ENCODE peak calls at places on chromosome 10, in seven cellular contexts. I, C, S, A, G, F and H are unnamed samples.

GRCh38 chr10:131559450-131559911 is 248.0 kb upstream of the TCERG1L start:
- DNase-seq in S (no peak), G (no peak), I (no peak), F (no peak), A (no peak), C (no peak), H (no peak)

GRCh38 chr10:43206391-43207235 is 60.3 kb downstream of the RASGEF1A start:
- DNase-seq in I (no peak), G (no peak), A (no peak), F (peak; percentile 11), S (no peak), C (no peak), H (no peak)

GRCh38 chr10:29243750-29244149 is 45.1 kb upstream of the LYZL1 start:
- DNase-seq in S (no peak), C (no peak), A (no peak), I (no peak), G (no peak), F (no peak), H (no peak)

GRCh38 chr10:124367936-124368335 is 50.8 kb downstream of the OAT start:
- DNase-seq in I (no peak), G (no peak), S (no peak), F (no peak), C (no peak), A (no peak), H (no peak)

GRCh38 chr10:497289-497688 is 192.2 kb downstream of the DIP2C start:
- DNase-seq in A (no peak), S (no peak), G (no peak), C (no peak), I (no peak), F (no peak), H (no peak)

GRCh38 chr10:89535185-89536012 is at the start of gene SLC16A12:
- DNase-seq in C (no peak), A (no peak), S (no peak), G (no peak), F (no peak), I (no peak), H (no peak)

GRCh38 chr10:117519895-117520294 is 22.7 kb upstream of the EMX2 start:
- DNase-seq in G (no peak), I (no peak), A (no peak), F (no peak), C (no peak), S (no peak), H (no peak)

GRCh38 chr10:114940735-114941134 is 2.7 kb downstream of the TRUB1 start:
- DNase-seq in S (no peak), F (no peak), A (no peak), C (no peak), G (peak; percentile 30), I (no peak), H (no peak)

GRCh38 chr10:89458289-89458688 is 43.9 kb downstream of the IFIT5 start:
- DNase-seq in C (no peak), S (no peak), F (no peak), I (no peak), G (peak; percentile 87), A (no peak), H (no peak)

GRCh38 chr10:131577786-131578471 is 266.4 kb upstream of the TCERG1L start:
- DNase-seq in C (no peak), I (no peak), S (no peak), A (no peak), F (no peak), G (no peak), H (no peak)

GRCh38 chr10:73956476-73957338 is 41.2 kb upstream of the VCL start:
- DNase-seq in S (no peak), G (peak; percentile 61), F (no peak), I (peak; percentile 49), A (no peak), C (no peak), H (no peak)

GRCh38 chr10:99658622-99659030 is 683 bp upstream of the ENTPD7 start:
- DNase-seq in F (peak; percentile 67), S (no peak), I (peak; percentile 52), G (peak; percentile 61), C (peak; percentile 26), A (no peak), H (no peak)

GRCh38 chr10:72461085-72461484 is 106.4 kb upstream of the DNAJB12 start:
- DNase-seq in I (no peak), F (no peak), G (no peak), A (no peak), C (no peak), S (no peak), H (no peak)

GRCh38 chr10:110803830-110804338 is 67.8 kb upstream of the PDCD4 start:
- DNase-seq in G (no peak), I (peak; percentile 34), F (peak; percentile 51), C (peak; percentile 38), S (no peak), A (no peak), H (no peak)

GRCh38 chr10:121138112-121138860 is 287.1 kb downstream of the WDR11 start:
- DNase-seq in S (no peak), F (no peak), A (no peak), C (no peak), G (no peak), I (no peak), H (no peak)

GRCh38 chr10:34135515-34135914 is 679.6 kb downstream of the PARD3 start:
- DNase-seq in G (no peak), A (no peak), I (no peak), F (no peak), C (no peak), S (no peak), H (no peak)

GRCh38 chr10:119517235-119518141 is 25.0 kb downstream of the RGS10 start:
- DNase-seq in G (peak; percentile 46), I (peak; percentile 68), S (no peak), A (no peak), F (peak; percentile 55), C (no peak), H (no peak)

GRCh38 chr10:48506147-48506917 is 98.5 kb downstream of the ARHGAP22 start:
- DNase-seq in F (no peak), I (no peak), C (peak; percentile 29), G (no peak), S (no peak), A (no peak), H (no peak)

GRCh38 chr10:14570800-14571199 is 203.9 kb downstream of the FAM107B start:
- DNase-seq in A (no peak), S (no peak), F (no peak), C (no peak), G (no peak), I (no peak), H (no peak)

GRCh38 chr10:126058507-126058906 is 162.1 kb downstream of the FANK1 start:
- DNase-seq in G (no peak), F (no peak), S (no peak), A (no peak), C (no peak), I (no peak), H (no peak)

GRCh38 chr10:73780301-73780700 is 1.5 kb upstream of the CHCHD1 start:
- DNase-seq in G (no peak), C (no peak), S (no peak), I (no peak), A (no peak), F (no peak), H (no peak)

GRCh38 chr10:99395750-99396445 is 34.5 kb downstream of the GOT1 start:
- DNase-seq in A (no peak), C (no peak), I (no peak), S (peak; percentile 52), G (peak; percentile 83), F (no peak), H (peak; percentile 67)

GRCh38 chr10:131724891-131725735 is 175.7 kb upstream of the PPP2R2D start:
- DNase-seq in G (no peak), C (no peak), A (no peak), F (no peak), I (no peak), S (no peak), H (no peak)

GRCh38 chr10:43598447-43598846 is 7.8 kb upstream of the ZNF485 start:
- DNase-seq in S (no peak), I (no peak), F (no peak), G (no peak), A (no peak), C (no peak), H (no peak)

GRCh38 chr10:48634198-48634983 is 29.5 kb upstream of the ARHGAP22 start:
- DNase-seq in I (peak; percentile 54), S (peak; percentile 89), C (no peak), A (no peak), F (peak; percentile 35), G (peak; percentile 70), H (no peak)

GRCh38 chr10:43203491-43204393 is 63.1 kb downstream of the RASGEF1A start:
- DNase-seq in A (no peak), G (no peak), S (no peak), C (no peak), I (peak; percentile 15), F (peak; percentile 16), H (no peak)

GRCh38 chr10:1659221-1659791 is 78.0 kb downstream of the ADARB2 start:
- DNase-seq in I (no peak), F (no peak), A (no peak), C (no peak), G (no peak), S (no peak), H (no peak)

GRCh38 chr10:78433722-78434535 is 400.3 kb downstream of the RPS24 start:
- DNase-seq in G (no peak), C (no peak), I (no peak), A (no peak), S (no peak), F (no peak), H (no peak)

GRCh38 chr10:106189254-106189653 is 975.3 kb downstream of the SORCS1 start:
- DNase-seq in C (peak; percentile 43), F (no peak), G (no peak), S (no peak), A (no peak), I (peak; percentile 8), H (peak; percentile 31)

GRCh38 chr10:96287392-96288105 is 16.2 kb upstream of the BLNK start:
- DNase-seq in F (no peak), A (no peak), S (no peak), G (no peak), I (no peak), C (no peak), H (peak; percentile 64)

GRCh38 chr10:99579971-99580370 is 40.3 kb downstream of the SLC25A28 start:
- DNase-seq in A (no peak), G (no peak), C (no peak), I (no peak), F (no peak), S (no peak), H (no peak)

GRCh38 chr10:123848564-123849457 is 42.8 kb downstream of the CPXM2 start:
- DNase-seq in C (no peak), F (no peak), A (no peak), S (no peak), I (no peak), G (no peak), H (no peak)

GRCh38 chr10:62437696-62438095 is 63.5 kb downstream of the ZNF365 start:
- DNase-seq in I (no peak), G (peak; percentile 89), F (no peak), S (peak; percentile 96), A (no peak), C (peak; percentile 60), H (peak; percentile 43)

GRCh38 chr10:79142064-79142491 is 73.3 kb downstream of the ZMIZ1 start:
- DNase-seq in A (no peak), C (no peak), G (peak; percentile 94), F (no peak), I (no peak), S (peak; percentile 62), H (no peak)

GRCh38 chr10:29643785-29644501 is 9.2 kb upstream of the SVIL start:
- DNase-seq in F (no peak), A (no peak), S (no peak), I (no peak), G (peak; percentile 40), C (no peak), H (no peak)